ENCODE peak calls at places on chromosomes 5 and 9, in seven cellular contexts. D, F, C, T, Y, J and M are unnamed samples.

GRCh38 chr9:105128908-105129307 is 115.5 kb upstream of the SLC44A1 start:
- DNase-seq in J (no peak), C (no peak), T (no peak), Y (no peak), F (no peak), D (no peak), M (peak; percentile 57)

GRCh38 chr5:89190515-89191265 is 307.7 kb upstream of the MEF2C start:
- DNase-seq in D (no peak), Y (no peak), T (no peak), J (no peak), F (no peak), C (no peak), M (no peak)

GRCh38 chr9:101119206-101119819 is 90.8 kb downstream of the PLPPR1 start:
- DNase-seq in D (peak; percentile 30), C (no peak), F (no peak), J (peak; percentile 54), T (no peak), Y (peak; percentile 41), M (peak; percentile 82)

GRCh38 chr5:132471006-132471907 is 19.3 kb downstream of the IRF1 start:
- DNase-seq in T (no peak), Y (no peak), C (peak; percentile 13), J (no peak), F (no peak), D (no peak), M (no peak)

GRCh38 chr9:86575825-86576488 is 221.7 kb upstream of the TUT7 start:
- DNase-seq in C (no peak), Y (no peak), J (no peak), F (no peak), D (peak; percentile 9), T (no peak), M (no peak)

GRCh38 chr5:154228696-154229095 is 38.2 kb downstream of the GALNT10 start:
- DNase-seq in Y (no peak), C (no peak), F (peak; percentile 16), D (no peak), T (no peak), J (no peak), M (no peak)

GRCh38 chr5:56876325-56876724 is 33.1 kb upstream of the SETD9 start:
- DNase-seq in C (no peak), Y (peak; percentile 87), J (peak; percentile 88), T (no peak), F (no peak), D (no peak), M (no peak)

GRCh38 chr9:93640027-93640426 is 63.6 kb downstream of the PHF2 start:
- DNase-seq in D (no peak), C (no peak), T (no peak), F (no peak), J (no peak), Y (no peak), M (no peak)

GRCh38 chr5:61525573-61526142 is 193.6 kb downstream of the ZSWIM6 start:
- DNase-seq in C (no peak), F (no peak), J (peak; percentile 63), T (no peak), D (no peak), Y (peak; percentile 20), M (no peak)

GRCh38 chr9:136292591-136293448 is 11.1 kb downstream of the CCDC187 start:
- DNase-seq in D (no peak), F (no peak), T (no peak), J (no peak), Y (no peak), C (no peak), M (no peak)

GRCh38 chr5:67971223-67971830 is 244.2 kb upstream of the PIK3R1 start:
- DNase-seq in Y (no peak), D (no peak), C (no peak), T (no peak), J (no peak), F (no peak), M (no peak)

GRCh38 chr9:71683598-71684235 is 84.6 kb downstream of the CEMIP2 start:
- DNase-seq in D (no peak), F (no peak), C (peak; percentile 42), T (no peak), Y (peak; percentile 83), J (peak; percentile 63), M (no peak)
- TF ChIP-seq CTCF in D (no peak), F (no peak), C (no peak), T (peak; percentile 27), Y (peak; percentile 85), J (peak; percentile 49), M (no peak)

GRCh38 chr9:36597412-36598178 is 24.9 kb downstream of the MELK start:
- DNase-seq in T (no peak), J (peak; percentile 52), F (no peak), D (peak; percentile 47), Y (peak; percentile 38), C (no peak), M (peak; percentile 9)
- TF ChIP-seq CTCF in T (peak; percentile 18), J (peak; percentile 72), F (no peak), D (peak; percentile 76), Y (peak; percentile 76), C (no peak), M (peak; percentile 60)

GRCh38 chr5:79924936-79925893 is 65.8 kb downstream of the MTX3 start:
- DNase-seq in T (no peak), C (no peak), D (peak; percentile 54), Y (no peak), F (no peak), J (peak; percentile 34), M (no peak)
- TF ChIP-seq CTCF in T (no peak), C (no peak), D (peak; percentile 74), Y (peak; percentile 81), F (no peak), J (peak; percentile 69), M (no peak)

GRCh38 chr5:113337515-113338140 is 97.2 kb downstream of the TSSK1B start:
- DNase-seq in Y (no peak), T (no peak), F (no peak), D (no peak), J (no peak), C (no peak), M (no peak)

GRCh38 chr5:113331201-113331551 is 103.6 kb downstream of the TSSK1B start:
- DNase-seq in D (no peak), Y (no peak), T (no peak), C (no peak), F (no peak), J (no peak), M (no peak)

GRCh38 chr5:113340537-113340936 is 94.3 kb downstream of the TSSK1B start:
- DNase-seq in Y (no peak), F (no peak), T (no peak), J (no peak), D (no peak), C (no peak), M (no peak)

GRCh38 chr5:113338628-113339027 is 96.2 kb downstream of the TSSK1B start:
- DNase-seq in Y (no peak), T (no peak), J (no peak), F (no peak), C (no peak), D (no peak), M (no peak)

GRCh38 chr5:113336975-113337374 is 97.8 kb downstream of the TSSK1B start:
- DNase-seq in J (peak; percentile 61), Y (peak; percentile 58), D (peak; percentile 23), T (no peak), C (no peak), F (no peak), M (peak; percentile 30)
- TF ChIP-seq CTCF in J (peak; percentile 56), Y (peak; percentile 59), D (peak; percentile 61), T (no peak), C (no peak), F (no peak), M (no peak)